ENCODE peak calls at places on chromosomes 5 and 9, in four cellular contexts. One of them, this sample, is unnamed.

GRCh38 chr5:39608024-39608423 is 183.2 kb upstream of the DAB2 start:
- DNase-seq in HCT116: no peak
- DNase-seq in epithelial cell of esophagus: no peak
- DNase-seq in bronchial epithelial cell: no peak
- DNase-seq in this sample: no peak

GRCh38 chr9:126397056-126397455 is 70.4 kb downstream of the MVB12B start:
- DNase-seq in HCT116: no peak
- DNase-seq in epithelial cell of esophagus: no peak
- DNase-seq in bronchial epithelial cell: no peak
- DNase-seq in this sample: no peak

GRCh38 chr9:136242248-136242647 is 3.4 kb downstream of the QSOX2 start:
- DNase-seq in HCT116: no peak
- DNase-seq in epithelial cell of esophagus: no peak
- DNase-seq in bronchial epithelial cell: no peak
- DNase-seq in this sample: no peak

GRCh38 chr9:37667706-37668672 is 17.2 kb downstream of the FRMPD1 start:
- DNase-seq in HCT116: no peak
- DNase-seq in epithelial cell of esophagus: no peak
- DNase-seq in bronchial epithelial cell: peak
- DNase-seq in this sample: no peak

GRCh38 chr9:132622144-132622543 is 39.7 kb downstream of the BARHL1 start:
- DNase-seq in HCT116: no peak
- DNase-seq in epithelial cell of esophagus: peak
- DNase-seq in bronchial epithelial cell: peak
- DNase-seq in this sample: no peak

GRCh38 chr5:40871177-40871576 is 30.0 kb downstream of the CARD6 start:
- DNase-seq in HCT116: no peak
- DNase-seq in epithelial cell of esophagus: peak
- DNase-seq in bronchial epithelial cell: peak
- DNase-seq in this sample: peak

GRCh38 chr5:10304932-10305331 is 2.8 kb downstream of the CMBL start:
- DNase-seq in HCT116: no peak
- DNase-seq in epithelial cell of esophagus: no peak
- DNase-seq in bronchial epithelial cell: no peak
- DNase-seq in this sample: no peak

GRCh38 chr9:14346826-14347407 is 33.0 kb upstream of the NFIB start:
- DNase-seq in HCT116: no peak
- DNase-seq in epithelial cell of esophagus: no peak
- DNase-seq in bronchial epithelial cell: no peak
- DNase-seq in this sample: no peak

GRCh38 chr5:133785182-133785581 is 172.8 kb upstream of the FSTL4 start:
- DNase-seq in HCT116: no peak
- DNase-seq in epithelial cell of esophagus: peak
- DNase-seq in bronchial epithelial cell: no peak
- DNase-seq in this sample: no peak

GRCh38 chr5:122390107-122390506 is 78.1 kb downstream of the SNCAIP start:
- DNase-seq in HCT116: no peak
- DNase-seq in epithelial cell of esophagus: no peak
- DNase-seq in bronchial epithelial cell: no peak
- DNase-seq in this sample: no peak

GRCh38 chr5:167839065-167839464 is 452.4 kb upstream of the WWC1 start:
- DNase-seq in HCT116: no peak
- DNase-seq in epithelial cell of esophagus: peak
- DNase-seq in bronchial epithelial cell: peak
- DNase-seq in this sample: no peak

GRCh38 chr9:65458465-65458864 is 173.5 kb upstream of the FOXD4L5 start:
- DNase-seq in HCT116: no peak
- DNase-seq in epithelial cell of esophagus: no peak
- DNase-seq in bronchial epithelial cell: no peak
- DNase-seq in this sample: no peak

GRCh38 chr9:93666279-93666784 is 89.9 kb downstream of the PHF2 start:
- DNase-seq in HCT116: no peak
- DNase-seq in epithelial cell of esophagus: no peak
- DNase-seq in bronchial epithelial cell: no peak
- DNase-seq in this sample: no peak

GRCh38 chr9:100352201-100352726 is 478 bp downstream of the TEX10 start:
- DNase-seq in HCT116: no peak
- DNase-seq in epithelial cell of esophagus: peak
- DNase-seq in bronchial epithelial cell: peak
- DNase-seq in this sample: peak

GRCh38 chr5:87400305-87400899 is 12.3 kb downstream of the CCNH start:
- DNase-seq in HCT116: peak
- DNase-seq in epithelial cell of esophagus: peak
- DNase-seq in bronchial epithelial cell: peak
- DNase-seq in this sample: no peak

GRCh38 chr5:21774791-21775190 is 1078.4 kb downstream of the CDH12 start:
- DNase-seq in HCT116: no peak
- DNase-seq in epithelial cell of esophagus: peak
- DNase-seq in bronchial epithelial cell: peak
- DNase-seq in this sample: no peak

GRCh38 chr5:74386571-74387334 is 253.8 kb downstream of the ENC1 start:
- DNase-seq in HCT116: no peak
- DNase-seq in epithelial cell of esophagus: peak
- DNase-seq in bronchial epithelial cell: peak
- DNase-seq in this sample: no peak

GRCh38 chr9:88173378-88173999 is 35.2 kb upstream of the SPATA31C2 start:
- DNase-seq in HCT116: peak
- DNase-seq in epithelial cell of esophagus: peak
- DNase-seq in bronchial epithelial cell: peak
- DNase-seq in this sample: peak

GRCh38 chr9:88177343-88177742 is 39.1 kb upstream of the SPATA31C2 start:
- DNase-seq in HCT116: no peak
- DNase-seq in epithelial cell of esophagus: no peak
- DNase-seq in bronchial epithelial cell: no peak
- DNase-seq in this sample: no peak

GRCh38 chr9:88179080-88179521 is 40.8 kb upstream of the SPATA31C2 start:
- DNase-seq in HCT116: no peak
- DNase-seq in epithelial cell of esophagus: no peak
- DNase-seq in bronchial epithelial cell: no peak
- DNase-seq in this sample: no peak

GRCh38 chr9:88169700-88170099 is 31.4 kb upstream of the SPATA31C2 start:
- DNase-seq in HCT116: no peak
- DNase-seq in epithelial cell of esophagus: no peak
- DNase-seq in bronchial epithelial cell: no peak
- DNase-seq in this sample: no peak

GRCh38 chr9:88174324-88174723 is 36.0 kb upstream of the SPATA31C2 start:
- DNase-seq in HCT116: no peak
- DNase-seq in epithelial cell of esophagus: peak
- DNase-seq in bronchial epithelial cell: no peak
- DNase-seq in this sample: no peak
- TF ChIP-seq CTCF in HCT116: no peak
- TF ChIP-seq CTCF in epithelial cell of esophagus: peak
- TF ChIP-seq CTCF in bronchial epithelial cell: no peak
- TF ChIP-seq CTCF in this sample: no peak

GRCh38 chr9:90458485-90458884 is 184.1 kb downstream of the DIRAS2 start:
- DNase-seq in HCT116: peak
- DNase-seq in epithelial cell of esophagus: no peak
- DNase-seq in bronchial epithelial cell: no peak
- DNase-seq in this sample: peak
- TF ChIP-seq CTCF in HCT116: peak
- TF ChIP-seq CTCF in epithelial cell of esophagus: no peak
- TF ChIP-seq CTCF in bronchial epithelial cell: no peak
- TF ChIP-seq CTCF in this sample: peak

GRCh38 chr9:17802249-17802857 is 223.5 kb downstream of the SH3GL2 start:
- DNase-seq in HCT116: no peak
- DNase-seq in epithelial cell of esophagus: peak
- DNase-seq in bronchial epithelial cell: peak
- DNase-seq in this sample: no peak
- TF ChIP-seq CTCF in HCT116: peak
- TF ChIP-seq CTCF in epithelial cell of esophagus: peak
- TF ChIP-seq CTCF in bronchial epithelial cell: peak
- TF ChIP-seq CTCF in this sample: no peak

GRCh38 chr5:166342330-166342891 is 1949.0 kb upstream of the WWC1 start:
- DNase-seq in HCT116: no peak
- DNase-seq in epithelial cell of esophagus: no peak
- DNase-seq in bronchial epithelial cell: no peak
- DNase-seq in this sample: no peak

GRCh38 chr5:166338801-166339200 is 1952.6 kb upstream of the WWC1 start:
- DNase-seq in HCT116: no peak
- DNase-seq in epithelial cell of esophagus: no peak
- DNase-seq in bronchial epithelial cell: no peak
- DNase-seq in this sample: no peak

GRCh38 chr5:166347051-166347450 is 1944.4 kb upstream of the WWC1 start:
- DNase-seq in HCT116: no peak
- DNase-seq in epithelial cell of esophagus: no peak
- DNase-seq in bronchial epithelial cell: no peak
- DNase-seq in this sample: no peak

GRCh38 chr5:166340039-166340438 is 1951.4 kb upstream of the WWC1 start:
- DNase-seq in HCT116: no peak
- DNase-seq in epithelial cell of esophagus: no peak
- DNase-seq in bronchial epithelial cell: no peak
- DNase-seq in this sample: no peak

DNA sequence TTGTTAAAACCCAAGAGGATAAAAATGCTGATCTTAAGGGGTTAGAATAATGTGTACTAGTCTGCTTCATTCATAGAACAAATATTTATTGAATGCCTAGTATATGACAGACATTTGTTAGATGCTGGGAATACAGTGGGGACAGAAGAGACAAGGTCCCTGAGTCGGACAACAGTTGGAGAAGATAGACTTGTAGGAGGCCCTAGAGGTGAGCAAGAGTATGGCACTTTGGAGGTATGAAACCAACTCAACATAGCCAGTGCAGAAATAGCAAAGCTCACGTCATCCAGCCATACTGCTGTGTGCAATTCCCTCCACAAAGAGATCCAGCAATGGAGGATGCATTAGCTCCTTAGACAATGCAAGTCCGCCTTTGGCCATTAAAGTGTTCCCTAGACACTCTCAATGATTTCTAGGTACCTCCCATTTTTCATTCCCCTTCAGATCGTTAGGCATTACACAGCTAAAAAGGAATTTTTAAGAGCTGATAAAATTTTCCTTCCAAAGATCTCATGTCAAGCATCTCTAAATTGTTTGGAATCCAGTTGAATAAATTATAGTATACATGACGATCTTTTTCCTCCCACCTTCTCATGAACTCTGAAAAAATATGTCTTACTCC is 1949.6 kb upstream of the WWC1 start:
- DNase-seq in HCT116: no peak
- DNase-seq in epithelial cell of esophagus: no peak
- DNase-seq in bronchial epithelial cell: no peak
- DNase-seq in this sample: no peak
- TF ChIP-seq CTCF in HCT116: peak
- TF ChIP-seq CTCF in epithelial cell of esophagus: peak
- TF ChIP-seq CTCF in bronchial epithelial cell: no peak
- TF ChIP-seq CTCF in this sample: peak

DNA sequence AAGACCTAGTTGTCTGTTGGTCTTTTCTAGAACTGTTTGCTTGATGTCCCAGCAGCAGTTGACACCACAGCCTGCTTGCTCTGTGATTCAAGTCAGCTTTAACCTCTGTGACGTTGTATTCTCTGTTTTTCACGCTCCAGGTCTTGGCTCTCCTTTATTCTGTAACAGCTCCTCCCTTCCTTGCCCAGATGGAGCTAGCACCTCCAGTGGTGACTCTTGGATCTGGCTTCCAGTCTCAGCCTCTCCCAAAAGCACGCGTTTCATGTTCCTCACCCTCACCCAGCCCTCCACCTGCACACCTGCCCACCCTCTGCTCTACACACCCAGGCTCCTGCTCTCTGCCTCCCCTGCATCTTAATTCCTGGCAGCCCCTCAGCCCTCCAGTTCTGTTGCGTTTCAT is 50.6 kb downstream of the DMRT1 start:
- DNase-seq in HCT116: no peak
- DNase-seq in epithelial cell of esophagus: peak
- DNase-seq in bronchial epithelial cell: no peak
- DNase-seq in this sample: no peak
- TF ChIP-seq CTCF in HCT116: peak
- TF ChIP-seq CTCF in epithelial cell of esophagus: peak
- TF ChIP-seq CTCF in bronchial epithelial cell: peak
- TF ChIP-seq CTCF in this sample: no peak